ENCODE peak calls at places on chromosomes 11 and 22, in four cellular contexts. One of them, this sample, is unnamed.

GRCh38 chr11:31477528-31478255 is 31.7 kb downstream of the IMMP1L start:
- DNase-seq in AG10803: no peak
- DNase-seq in fibroblast of lung: no peak
- DNase-seq in GM06990: no peak
- DNase-seq in this sample: no peak

GRCh38 chr22:23904855-23905254 is 10.7 kb downstream of the MIF start:
- DNase-seq in AG10803: no peak
- DNase-seq in fibroblast of lung: peak; percentile 19
- DNase-seq in GM06990: no peak
- DNase-seq in this sample: no peak

GRCh38 chr11:61836193-61836592 is 8.1 kb downstream of the FADS2 start:
- DNase-seq in AG10803: no peak
- DNase-seq in fibroblast of lung: no peak
- DNase-seq in GM06990: no peak
- DNase-seq in this sample: no peak

GRCh38 chr11:61961570-61962212 is 5.7 kb downstream of the FTH1 start:
- DNase-seq in AG10803: peak; percentile 73
- DNase-seq in fibroblast of lung: peak; percentile 82
- DNase-seq in GM06990: no peak
- DNase-seq in this sample: peak; percentile 7

GRCh38 chr11:131658952-131659351 is 288.5 kb downstream of the NTM start:
- DNase-seq in AG10803: no peak
- DNase-seq in fibroblast of lung: no peak
- DNase-seq in GM06990: no peak
- DNase-seq in this sample: peak; percentile 59

GRCh38 chr22:42310301-42310981 is 40.0 kb upstream of the TCF20 start:
- DNase-seq in AG10803: no peak
- DNase-seq in fibroblast of lung: no peak
- DNase-seq in GM06990: no peak
- DNase-seq in this sample: no peak

GRCh38 chr11:133146697-133147306 is 385.5 kb downstream of the OPCML start:
- DNase-seq in AG10803: no peak
- DNase-seq in fibroblast of lung: no peak
- DNase-seq in GM06990: no peak
- DNase-seq in this sample: no peak

GRCh38 chr11:129815596-129816461 is at the start of gene TMEM45B:
- DNase-seq in AG10803: no peak
- DNase-seq in fibroblast of lung: no peak
- DNase-seq in GM06990: no peak
- DNase-seq in this sample: peak; percentile 21

GRCh38 chr11:69995697-69996096 is 82.4 kb upstream of the ANO1 start:
- DNase-seq in AG10803: no peak
- DNase-seq in fibroblast of lung: no peak
- DNase-seq in GM06990: no peak
- DNase-seq in this sample: no peak

GRCh38 chr11:62923634-62924411 is 2.7 kb upstream of the CHRM1 start:
- DNase-seq in AG10803: no peak
- DNase-seq in fibroblast of lung: no peak
- DNase-seq in GM06990: peak; percentile 51
- DNase-seq in this sample: no peak

GRCh38 chr11:105693075-105693474 is 83.2 kb downstream of the GRIA4 start:
- DNase-seq in AG10803: no peak
- DNase-seq in fibroblast of lung: peak; percentile 28
- DNase-seq in GM06990: no peak
- DNase-seq in this sample: no peak

GRCh38 chr11:66745356-66746235 is 16.6 kb upstream of the SPTBN2 start:
- DNase-seq in AG10803: no peak
- DNase-seq in fibroblast of lung: no peak
- DNase-seq in GM06990: peak; percentile 79
- DNase-seq in this sample: peak; percentile 68

GRCh38 chr11:110243804-110244203 is 52.6 kb downstream of the RDX start:
- DNase-seq in AG10803: no peak
- DNase-seq in fibroblast of lung: no peak
- DNase-seq in GM06990: no peak
- DNase-seq in this sample: no peak

GRCh38 chr11:121596195-121597145 is 143.7 kb upstream of the SORL1-AS1 start:
- DNase-seq in AG10803: peak; percentile 57
- DNase-seq in fibroblast of lung: no peak
- DNase-seq in GM06990: no peak
- DNase-seq in this sample: no peak

GRCh38 chr11:116182356-116182966 is 590.3 kb downstream of the BUD13 start:
- DNase-seq in AG10803: no peak
- DNase-seq in fibroblast of lung: no peak
- DNase-seq in GM06990: no peak
- DNase-seq in this sample: no peak

GRCh38 chr11:124143034-124143433 is 27.8 kb downstream of the VWA5A start:
- DNase-seq in AG10803: no peak
- DNase-seq in fibroblast of lung: no peak
- DNase-seq in GM06990: no peak
- DNase-seq in this sample: no peak

GRCh38 chr11:85133636-85134035 is 493.5 kb downstream of the DLG2 start:
- DNase-seq in AG10803: no peak
- DNase-seq in fibroblast of lung: no peak
- DNase-seq in GM06990: no peak
- DNase-seq in this sample: no peak

GRCh38 chr11:76597533-76598425 is 72.8 kb downstream of the LRRC32 start:
- DNase-seq in AG10803: no peak
- DNase-seq in fibroblast of lung: no peak
- DNase-seq in GM06990: no peak
- DNase-seq in this sample: no peak

GRCh38 chr22:36790648-36791047 is 14.7 kb upstream of the IFT27 start:
- DNase-seq in AG10803: no peak
- DNase-seq in fibroblast of lung: no peak
- DNase-seq in GM06990: peak; percentile 22
- DNase-seq in this sample: peak; percentile 66

GRCh38 chr22:40939202-40939601 is 12.0 kb upstream of the RBX1 start:
- DNase-seq in AG10803: no peak
- DNase-seq in fibroblast of lung: no peak
- DNase-seq in GM06990: peak; percentile 22
- DNase-seq in this sample: no peak

GRCh38 chr11:122033193-122033592 is 82.8 kb downstream of the BLID start:
- DNase-seq in AG10803: peak; percentile 48
- DNase-seq in fibroblast of lung: no peak
- DNase-seq in GM06990: no peak
- DNase-seq in this sample: no peak

GRCh38 chr11:9577551-9577950 is 4.1 kb downstream of the WEE1 start:
- DNase-seq in AG10803: no peak
- DNase-seq in fibroblast of lung: peak; percentile 54
- DNase-seq in GM06990: no peak
- DNase-seq in this sample: no peak

GRCh38 chr11:48064306-48064705 is 83.9 kb downstream of the PTPRJ start:
- DNase-seq in AG10803: peak; percentile 89
- DNase-seq in fibroblast of lung: peak; percentile 58
- DNase-seq in GM06990: no peak
- DNase-seq in this sample: no peak

GRCh38 chr11:76787911-76788596 is 4.9 kb downstream of the TSKU start:
- DNase-seq in AG10803: peak; percentile 69
- DNase-seq in fibroblast of lung: peak; percentile 57
- DNase-seq in GM06990: no peak
- DNase-seq in this sample: no peak

GRCh38 chr22:17954860-17955587 is 69.3 kb downstream of the MICAL3 start:
- DNase-seq in AG10803: no peak
- DNase-seq in fibroblast of lung: no peak
- DNase-seq in GM06990: no peak
- DNase-seq in this sample: no peak

GRCh38 chr22:30079952-30080533 is at the start of gene HORMAD2:
- DNase-seq in AG10803: peak; percentile 1
- DNase-seq in fibroblast of lung: peak; percentile 43
- DNase-seq in GM06990: peak; percentile 79
- DNase-seq in this sample: peak; percentile 38

GRCh38 chr22:11626422-11626773 is 3901.6 kb upstream of the OR11H1 start:
- DNase-seq in AG10803: no peak
- DNase-seq in fibroblast of lung: no peak
- DNase-seq in GM06990: no peak
- DNase-seq in this sample: no peak

GRCh38 chr11:8232849-8233606 is 30.6 kb downstream of the LMO1 start:
- DNase-seq in AG10803: no peak
- DNase-seq in fibroblast of lung: no peak
- DNase-seq in GM06990: no peak
- DNase-seq in this sample: no peak

GRCh38 chr11:8235925-8236324 is 27.8 kb downstream of the LMO1 start:
- DNase-seq in AG10803: no peak
- DNase-seq in fibroblast of lung: no peak
- DNase-seq in GM06990: no peak
- DNase-seq in this sample: no peak

GRCh38 chr11:8234425-8234821 is 29.3 kb downstream of the LMO1 start:
- DNase-seq in AG10803: no peak
- DNase-seq in fibroblast of lung: no peak
- DNase-seq in GM06990: no peak
- DNase-seq in this sample: no peak

GRCh38 chr11:8233691-8234424 is 29.8 kb downstream of the LMO1 start:
- DNase-seq in AG10803: peak; percentile 12
- DNase-seq in fibroblast of lung: no peak
- DNase-seq in GM06990: no peak
- DNase-seq in this sample: no peak

DNA sequence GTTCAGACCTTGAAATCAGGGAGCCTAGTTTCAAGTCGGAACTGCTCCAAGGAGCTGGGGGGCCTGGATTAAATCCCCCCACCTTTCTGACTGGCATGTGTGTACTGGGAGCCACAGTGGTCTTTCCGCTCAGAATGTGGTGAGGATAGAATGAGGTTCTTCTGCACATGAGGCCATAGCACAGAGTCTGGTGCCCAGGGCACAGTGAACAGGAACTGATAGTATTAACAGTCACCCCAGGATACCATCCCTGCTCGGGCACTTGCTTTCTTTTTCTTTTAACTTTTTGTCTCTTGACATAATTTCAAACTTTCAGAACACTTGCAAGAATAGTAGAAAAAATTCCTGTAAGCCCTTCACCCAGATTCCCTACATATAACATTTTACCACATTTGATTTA is 28.8 kb downstream of the LMO1 start:
- DNase-seq in AG10803: no peak
- DNase-seq in fibroblast of lung: no peak
- DNase-seq in GM06990: no peak
- DNase-seq in this sample: no peak
- TF ChIP-seq CTCF in AG10803: no peak
- TF ChIP-seq CTCF in fibroblast of lung: no peak
- TF ChIP-seq CTCF in GM06990: no peak
- TF ChIP-seq CTCF in this sample: no peak

GRCh38 chr11:92206441-92206840 is 18.2 kb upstream of the FAT3 start:
- DNase-seq in AG10803: no peak
- DNase-seq in fibroblast of lung: no peak
- DNase-seq in GM06990: no peak
- DNase-seq in this sample: no peak

GRCh38 chr11:92212530-92212929 is 12.1 kb upstream of the FAT3 start:
- DNase-seq in AG10803: no peak
- DNase-seq in fibroblast of lung: no peak
- DNase-seq in GM06990: no peak
- DNase-seq in this sample: no peak

GRCh38 chr11:92216789-92217188 is 7.8 kb upstream of the FAT3 start:
- DNase-seq in AG10803: no peak
- DNase-seq in fibroblast of lung: no peak
- DNase-seq in GM06990: no peak
- DNase-seq in this sample: no peak

DNA sequence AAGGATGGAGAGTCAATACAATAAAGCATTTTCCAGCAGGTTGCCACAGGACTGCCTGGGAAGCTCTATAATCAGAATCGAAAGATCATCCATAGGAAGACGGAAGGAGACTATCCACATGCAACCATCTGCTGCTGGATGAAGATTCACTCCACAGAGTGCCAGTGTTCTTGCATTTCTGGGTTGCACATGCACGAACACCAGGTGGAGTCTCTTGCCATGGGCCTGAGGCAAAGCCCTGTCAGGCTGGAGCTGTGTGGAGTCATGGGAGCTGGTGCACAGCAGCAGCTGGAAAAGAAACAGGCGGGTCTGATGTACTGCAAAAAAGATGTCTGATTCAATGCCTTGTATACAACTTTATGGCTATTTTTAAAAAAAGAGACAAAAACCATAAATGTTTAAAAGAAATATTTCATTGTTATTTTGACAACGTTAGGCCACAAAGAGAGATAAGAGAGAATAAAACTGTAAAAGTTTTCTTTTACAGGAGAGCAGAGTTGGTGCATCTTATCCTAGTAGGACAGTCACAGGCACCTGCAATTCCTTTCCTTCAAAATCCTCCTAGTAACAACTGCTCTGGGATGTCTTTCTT is 12.9 kb upstream of the FAT3 start:
- DNase-seq in AG10803: peak; percentile 55
- DNase-seq in fibroblast of lung: peak; percentile 39
- DNase-seq in GM06990: no peak
- DNase-seq in this sample: no peak
- TF ChIP-seq CTCF in AG10803: peak; percentile 60
- TF ChIP-seq CTCF in fibroblast of lung: peak; percentile 28
- TF ChIP-seq CTCF in GM06990: no peak
- TF ChIP-seq CTCF in this sample: no peak

GRCh38 chr22:20509344-20510047 is 2.1 kb downstream of the MED15 start:
- DNase-seq in AG10803: peak; percentile 92
- DNase-seq in fibroblast of lung: peak; percentile 91
- DNase-seq in GM06990: no peak
- DNase-seq in this sample: no peak
- TF ChIP-seq CTCF in AG10803: no peak
- TF ChIP-seq CTCF in fibroblast of lung: no peak
- TF ChIP-seq CTCF in GM06990: no peak
- TF ChIP-seq CTCF in this sample: no peak

DNA sequence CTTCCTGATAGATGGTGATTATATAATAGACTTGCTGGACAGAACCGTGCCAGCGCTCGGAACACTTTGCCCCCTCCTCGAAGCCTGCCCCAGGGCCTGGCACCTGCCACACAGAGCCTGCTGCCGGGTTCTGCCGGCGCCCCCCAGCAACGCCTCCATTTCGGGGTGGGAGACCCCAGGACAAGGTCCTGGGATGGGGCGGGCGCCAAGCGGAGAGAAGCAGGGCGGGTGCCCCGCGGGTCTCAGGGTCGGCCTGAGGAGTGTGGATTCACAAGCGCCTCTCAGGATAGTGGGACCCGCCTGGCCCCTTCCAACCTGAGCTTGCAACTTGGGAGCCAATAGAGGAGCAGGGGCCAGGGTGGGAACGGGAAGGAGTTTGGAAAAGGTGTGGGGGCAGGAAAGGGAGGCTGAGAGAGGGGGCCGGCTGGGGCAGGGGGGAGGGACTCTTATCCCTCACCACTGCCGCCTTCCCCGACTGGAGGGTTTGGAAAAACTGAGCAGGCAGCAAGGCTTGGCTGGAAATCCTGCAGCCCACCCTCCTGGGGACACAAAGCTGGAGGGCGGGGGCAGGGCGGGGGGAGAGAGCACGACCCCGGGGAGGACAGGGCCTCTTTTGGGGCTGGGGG is 3.3 kb upstream of the BCL9L start:
- DNase-seq in AG10803: peak; percentile 31
- DNase-seq in fibroblast of lung: peak; percentile 53
- DNase-seq in GM06990: no peak
- DNase-seq in this sample: no peak
- TF ChIP-seq CTCF in AG10803: no peak
- TF ChIP-seq CTCF in fibroblast of lung: no peak
- TF ChIP-seq CTCF in GM06990: no peak
- TF ChIP-seq CTCF in this sample: no peak

GRCh38 chr11:96241351-96241841 is 101.6 kb downstream of the MAML2 start:
- DNase-seq in AG10803: no peak
- DNase-seq in fibroblast of lung: no peak
- DNase-seq in GM06990: no peak
- DNase-seq in this sample: no peak
- TF ChIP-seq CTCF in AG10803: no peak
- TF ChIP-seq CTCF in fibroblast of lung: no peak
- TF ChIP-seq CTCF in GM06990: peak; percentile 23
- TF ChIP-seq CTCF in this sample: no peak

GRCh38 chr11:82818399-82819043 is 81.7 kb downstream of the PRCP start:
- DNase-seq in AG10803: no peak
- DNase-seq in fibroblast of lung: no peak
- DNase-seq in GM06990: no peak
- DNase-seq in this sample: no peak
- TF ChIP-seq CTCF in AG10803: no peak
- TF ChIP-seq CTCF in fibroblast of lung: no peak
- TF ChIP-seq CTCF in GM06990: no peak
- TF ChIP-seq CTCF in this sample: no peak

This sample was measured in GM13976.